ENCODE peak calls at places on chromosome 16, in five cellular contexts. One of them, this sample, is unnamed.

GRCh38 chr16:56388209-56388608 is 37.1 kb downstream of the AMFR start:
- DNase-seq in HFF-Myc: no peak
- DNase-seq in psoas muscle: no peak
- DNase-seq in cardiac fibroblast: no peak
- DNase-seq in A549: no peak
- DNase-seq in this sample: no peak

GRCh38 chr16:1941162-1941923 is 1.7 kb downstream of the MSRB1 start:
- DNase-seq in psoas muscle: peak
- DNase-seq in HFF-Myc: no peak
- DNase-seq in cardiac fibroblast: peak
- DNase-seq in A549: no peak
- DNase-seq in this sample: no peak

GRCh38 chr16:59632266-59632855 is 898.2 kb upstream of the GOT2 start:
- DNase-seq in cardiac fibroblast: peak
- DNase-seq in A549: no peak
- DNase-seq in psoas muscle: no peak
- DNase-seq in HFF-Myc: no peak
- DNase-seq in this sample: no peak

GRCh38 chr16:48384305-48384981 is 770 bp downstream of the SIAH1 start:
- DNase-seq in psoas muscle: peak
- DNase-seq in A549: peak
- DNase-seq in HFF-Myc: no peak
- DNase-seq in cardiac fibroblast: peak
- DNase-seq in this sample: no peak

GRCh38 chr16:79721186-79721745 is 120.7 kb upstream of the MAF start:
- DNase-seq in psoas muscle: no peak
- DNase-seq in cardiac fibroblast: no peak
- DNase-seq in HFF-Myc: no peak
- DNase-seq in A549: no peak
- DNase-seq in this sample: no peak

GRCh38 chr16:86761117-86761971 is 183.0 kb downstream of the FOXL1 start:
- DNase-seq in psoas muscle: peak
- DNase-seq in cardiac fibroblast: peak
- DNase-seq in A549: peak
- DNase-seq in HFF-Myc: peak
- DNase-seq in this sample: no peak

GRCh38 chr16:35171106-35171505 is 1711.7 kb downstream of the TP53TG3F start:
- DNase-seq in A549: no peak
- DNase-seq in HFF-Myc: no peak
- DNase-seq in psoas muscle: no peak
- DNase-seq in cardiac fibroblast: no peak
- DNase-seq in this sample: no peak

GRCh38 chr16:87067890-87068289 is 249.3 kb downstream of the C16orf95 start:
- DNase-seq in psoas muscle: no peak
- DNase-seq in A549: no peak
- DNase-seq in HFF-Myc: no peak
- DNase-seq in cardiac fibroblast: no peak
- DNase-seq in this sample: no peak

GRCh38 chr16:47778106-47778803 is 317.1 kb downstream of the PHKB start:
- DNase-seq in psoas muscle: no peak
- DNase-seq in A549: no peak
- DNase-seq in cardiac fibroblast: peak
- DNase-seq in HFF-Myc: no peak
- DNase-seq in this sample: no peak

GRCh38 chr16:72666267-72666666 is 381.7 kb downstream of the ZFHX3 start:
- DNase-seq in psoas muscle: no peak
- DNase-seq in cardiac fibroblast: peak
- DNase-seq in HFF-Myc: no peak
- DNase-seq in A549: no peak
- DNase-seq in this sample: no peak

GRCh38 chr16:9139965-9140364 is 48.5 kb downstream of the HAPSTR1 start:
- DNase-seq in A549: no peak
- DNase-seq in psoas muscle: no peak
- DNase-seq in cardiac fibroblast: peak
- DNase-seq in HFF-Myc: no peak
- DNase-seq in this sample: peak

GRCh38 chr16:86444274-86445060 is 65.9 kb upstream of the FOXF1 start:
- DNase-seq in A549: no peak
- DNase-seq in HFF-Myc: no peak
- DNase-seq in cardiac fibroblast: no peak
- DNase-seq in psoas muscle: no peak
- DNase-seq in this sample: no peak

GRCh38 chr16:84828322-84828721 is 8.5 kb downstream of the CRISPLD2 start:
- DNase-seq in HFF-Myc: no peak
- DNase-seq in cardiac fibroblast: no peak
- DNase-seq in psoas muscle: no peak
- DNase-seq in A549: no peak
- DNase-seq in this sample: no peak

GRCh38 chr16:88784074-88784855 is 755 bp downstream of the PIEZO1 start:
- DNase-seq in A549: peak
- DNase-seq in HFF-Myc: no peak
- DNase-seq in cardiac fibroblast: peak
- DNase-seq in psoas muscle: peak
- DNase-seq in this sample: no peak

GRCh38 chr16:85845276-85845675 is 45.8 kb downstream of the COX4I1 start:
- DNase-seq in cardiac fibroblast: no peak
- DNase-seq in A549: no peak
- DNase-seq in HFF-Myc: no peak
- DNase-seq in psoas muscle: no peak
- DNase-seq in this sample: no peak

GRCh38 chr16:70331588-70332358 is 14.9 kb upstream of the DDX19A start:
- DNase-seq in cardiac fibroblast: peak
- DNase-seq in HFF-Myc: no peak
- DNase-seq in A549: no peak
- DNase-seq in psoas muscle: no peak
- DNase-seq in this sample: no peak

GRCh38 chr16:76125871-76126270 is 151.3 kb upstream of the CNTNAP4 start:
- DNase-seq in cardiac fibroblast: no peak
- DNase-seq in psoas muscle: no peak
- DNase-seq in A549: no peak
- DNase-seq in HFF-Myc: no peak
- DNase-seq in this sample: no peak

GRCh38 chr16:64092284-64092683 is 1029.6 kb downstream of the CDH11 start:
- DNase-seq in HFF-Myc: peak
- DNase-seq in psoas muscle: no peak
- DNase-seq in cardiac fibroblast: peak
- DNase-seq in A549: no peak
- DNase-seq in this sample: no peak

GRCh38 chr16:31458073-31458834 is 1.0 kb upstream of the ARMC5 start:
- DNase-seq in psoas muscle: peak
- DNase-seq in A549: peak
- DNase-seq in cardiac fibroblast: peak
- DNase-seq in HFF-Myc: peak
- DNase-seq in this sample: no peak

GRCh38 chr16:11610121-11610505 is 23.4 kb upstream of the LITAF start:
- DNase-seq in A549: no peak
- DNase-seq in HFF-Myc: no peak
- DNase-seq in cardiac fibroblast: no peak
- DNase-seq in psoas muscle: no peak
- DNase-seq in this sample: no peak

GRCh38 chr16:12544477-12545291 is 259.0 kb downstream of the CPPED1 start:
- DNase-seq in psoas muscle: no peak
- DNase-seq in HFF-Myc: no peak
- DNase-seq in A549: no peak
- DNase-seq in cardiac fibroblast: no peak
- DNase-seq in this sample: no peak

GRCh38 chr16:51666821-51667220 is 515.8 kb upstream of the SALL1 start:
- DNase-seq in psoas muscle: no peak
- DNase-seq in cardiac fibroblast: no peak
- DNase-seq in A549: no peak
- DNase-seq in HFF-Myc: no peak
- DNase-seq in this sample: no peak

GRCh38 chr16:51670527-51670926 is 519.5 kb upstream of the SALL1 start:
- DNase-seq in HFF-Myc: no peak
- DNase-seq in cardiac fibroblast: no peak
- DNase-seq in psoas muscle: no peak
- DNase-seq in A549: no peak
- DNase-seq in this sample: no peak

GRCh38 chr16:51665599-51665998 is 514.5 kb upstream of the SALL1 start:
- DNase-seq in psoas muscle: no peak
- DNase-seq in cardiac fibroblast: no peak
- DNase-seq in HFF-Myc: no peak
- DNase-seq in A549: no peak
- DNase-seq in this sample: no peak

DNA sequence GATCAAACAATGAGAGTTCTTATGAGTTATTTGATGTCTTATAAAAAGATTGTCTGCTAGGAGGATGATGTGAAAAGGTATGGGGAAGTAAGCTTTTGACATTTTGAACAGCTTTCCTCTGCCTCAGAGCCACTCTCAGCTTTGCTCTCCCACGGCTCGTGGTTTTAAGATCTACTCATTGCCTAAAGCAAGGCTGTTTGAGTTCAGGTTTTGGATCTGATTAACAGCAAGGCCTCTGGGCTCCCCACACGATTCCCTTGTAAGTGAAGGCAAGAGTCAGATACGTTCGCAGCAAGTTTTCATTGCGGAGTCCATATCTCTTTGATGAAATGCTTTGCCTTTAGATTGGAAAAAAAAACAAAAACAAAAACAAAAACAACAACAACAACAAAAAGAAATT is 515.0 kb upstream of the SALL1 start:
- DNase-seq in HFF-Myc: no peak
- DNase-seq in A549: no peak
- DNase-seq in cardiac fibroblast: no peak
- DNase-seq in psoas muscle: no peak
- DNase-seq in this sample: no peak
- H3K4me3 ChIP-seq in HFF-Myc: no peak
- H3K4me3 ChIP-seq in A549: no peak
- H3K4me3 ChIP-seq in cardiac fibroblast: no peak
- H3K4me3 ChIP-seq in psoas muscle: no peak
- H3K4me3 ChIP-seq in this sample: no peak

GRCh38 chr16:81869326-81869725 is 90.2 kb downstream of the PLCG2 start:
- DNase-seq in HFF-Myc: no peak
- DNase-seq in cardiac fibroblast: no peak
- DNase-seq in A549: no peak
- DNase-seq in psoas muscle: no peak
- DNase-seq in this sample: no peak

GRCh38 chr16:81866820-81867440 is 87.8 kb downstream of the PLCG2 start:
- DNase-seq in cardiac fibroblast: no peak
- DNase-seq in A549: no peak
- DNase-seq in HFF-Myc: no peak
- DNase-seq in psoas muscle: peak
- DNase-seq in this sample: no peak

GRCh38 chr16:81864646-81865382 is 85.7 kb downstream of the PLCG2 start:
- DNase-seq in HFF-Myc: no peak
- DNase-seq in cardiac fibroblast: no peak
- DNase-seq in psoas muscle: no peak
- DNase-seq in A549: no peak
- DNase-seq in this sample: no peak

GRCh38 chr16:81863630-81864352 is 84.7 kb downstream of the PLCG2 start:
- DNase-seq in A549: no peak
- DNase-seq in HFF-Myc: no peak
- DNase-seq in psoas muscle: no peak
- DNase-seq in cardiac fibroblast: no peak
- DNase-seq in this sample: peak

DNA sequence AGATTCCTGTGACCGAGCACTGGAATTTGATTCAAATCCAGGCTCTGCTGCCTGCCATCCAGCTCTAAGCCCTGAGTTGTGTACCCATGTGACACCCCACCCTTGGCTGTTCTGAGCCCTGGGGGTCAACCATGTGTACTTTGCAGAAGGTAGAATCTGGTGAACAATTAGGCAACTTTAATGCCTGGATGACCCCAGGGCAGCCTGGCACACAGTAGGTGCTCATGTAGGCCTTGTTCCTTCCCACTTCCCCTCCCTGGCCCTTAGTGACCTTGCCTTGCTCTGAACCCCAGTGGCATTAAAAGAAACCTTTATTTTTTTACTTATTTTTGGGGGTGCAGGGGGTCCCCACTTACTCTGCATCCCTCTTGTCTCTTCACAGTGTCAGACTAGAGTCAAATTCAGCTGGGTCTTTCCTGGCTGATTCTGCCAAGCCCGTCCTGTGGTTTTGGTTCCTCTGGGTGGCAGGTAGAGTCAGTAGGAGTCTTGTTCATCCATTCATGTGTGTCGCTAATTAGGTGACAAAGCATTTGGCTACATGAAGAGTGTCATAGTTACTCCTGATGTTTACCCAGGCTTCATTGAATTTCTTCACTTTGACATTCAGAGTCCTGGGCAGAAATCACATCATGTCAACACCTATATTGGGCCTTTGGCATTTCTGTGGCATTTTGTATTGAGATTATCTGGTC is 89.1 kb downstream of the PLCG2 start:
- DNase-seq in cardiac fibroblast: no peak
- DNase-seq in A549: no peak
- DNase-seq in HFF-Myc: no peak
- DNase-seq in psoas muscle: no peak
- DNase-seq in this sample: no peak
- TF ChIP-seq CTCF in cardiac fibroblast: no peak
- TF ChIP-seq CTCF in A549: no peak
- TF ChIP-seq CTCF in HFF-Myc: no peak
- TF ChIP-seq CTCF in psoas muscle: no peak
- TF ChIP-seq CTCF in this sample: no peak

DNA sequence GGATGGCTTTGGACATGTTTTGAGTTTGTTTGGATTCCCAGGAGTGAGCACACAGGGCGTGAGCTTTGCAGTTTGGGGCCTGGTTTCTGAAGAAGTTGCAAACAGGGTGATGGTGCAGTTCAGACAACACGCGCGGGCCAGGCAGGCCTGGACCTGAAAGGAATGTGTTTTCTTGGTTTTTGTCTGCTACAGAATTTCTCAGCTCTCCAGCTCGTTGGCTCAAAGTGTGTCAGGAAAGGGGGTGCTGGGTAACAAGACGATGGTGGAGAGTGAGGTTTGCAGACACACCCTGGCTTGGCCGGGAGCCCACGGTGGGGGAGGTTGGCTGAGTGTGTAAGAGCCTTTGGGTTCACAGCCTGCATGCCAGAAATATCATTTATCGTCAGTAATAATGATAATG is 82.3 kb downstream of the CMIP start:
- DNase-seq in psoas muscle: peak
- DNase-seq in cardiac fibroblast: peak
- DNase-seq in A549: no peak
- DNase-seq in HFF-Myc: no peak
- DNase-seq in this sample: no peak
- H3K4me3 ChIP-seq in psoas muscle: no peak
- H3K4me3 ChIP-seq in cardiac fibroblast: no peak
- H3K4me3 ChIP-seq in A549: no peak
- H3K4me3 ChIP-seq in HFF-Myc: no peak
- H3K4me3 ChIP-seq in this sample: no peak

DNA sequence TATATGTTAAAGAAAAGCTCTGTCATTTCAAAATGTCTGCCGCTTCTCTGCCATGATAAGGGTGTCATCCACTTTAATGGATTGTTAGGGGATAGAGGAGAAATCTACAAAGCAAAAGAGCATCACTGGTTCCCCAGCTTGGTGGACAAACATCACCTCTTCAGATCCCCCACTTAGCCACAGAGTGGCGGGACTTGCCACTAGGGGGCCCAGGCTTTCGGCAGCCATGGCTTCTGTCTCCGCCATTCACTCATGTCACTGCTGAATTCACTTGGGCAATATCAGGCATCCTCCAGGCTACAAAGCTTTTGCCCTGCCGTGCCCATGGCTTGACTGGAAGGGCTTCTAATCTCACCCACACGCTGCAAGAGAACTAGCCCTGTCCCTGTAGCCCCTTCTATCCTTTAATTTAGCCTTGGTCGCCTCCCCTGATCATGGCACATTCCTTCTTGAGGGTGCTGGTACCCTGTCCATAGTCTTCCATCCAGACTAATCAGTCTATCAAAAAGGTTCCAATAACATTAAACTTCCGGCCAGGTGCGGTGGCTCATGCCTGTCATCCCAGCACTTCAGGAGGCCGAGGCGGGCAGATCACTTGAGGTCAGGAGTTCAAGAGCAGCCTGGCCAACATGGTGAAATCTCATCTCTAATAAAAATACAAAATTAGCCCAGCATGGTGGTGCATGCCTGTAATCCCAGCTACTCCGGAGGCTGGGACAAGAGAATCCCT is 34.7 kb downstream of the SBK1 start:
- DNase-seq in A549: peak
- DNase-seq in cardiac fibroblast: peak
- DNase-seq in HFF-Myc: no peak
- DNase-seq in psoas muscle: no peak
- DNase-seq in this sample: peak
- TF ChIP-seq CTCF in A549: peak
- TF ChIP-seq CTCF in cardiac fibroblast: peak
- TF ChIP-seq CTCF in HFF-Myc: peak
- TF ChIP-seq CTCF in psoas muscle: peak
- TF ChIP-seq CTCF in this sample: peak